ENCODE peak calls at places on chromosomes 6 and 20, in nine cellular contexts. I is fibroblast of lung, W is hepatocyte, P is K562, M is MM.1S, S is GM23248, L is endothelial cell of umbilical vein, G is GM12878, F is PC-9. V is an unnamed sample.

GRCh38 chr6:90274481-90275030 is 22.1 kb downstream of the BACH2 start:
- DNase-seq in I (no peak), W (no peak), P (no peak), M (no peak), S (no peak), L (no peak), G (no peak), F (no peak), V (peak)

GRCh38 chr6:123604067-123604466 is 32.7 kb downstream of the TRDN start:
- DNase-seq in I (no peak), W (no peak), P (no peak), M (no peak), S (no peak), L (no peak), G (no peak), F (no peak), V (no peak)

GRCh38 chr20:46746972-46747371 is 37.5 kb downstream of the SLC2A10 start:
- DNase-seq in I (peak), W (peak), P (no peak), M (no peak), S (peak), L (no peak), G (no peak), F (peak), V (no peak)

GRCh38 chr6:160457843-160458242 is 109.7 kb downstream of the SLC22A3 start:
- DNase-seq in I (no peak), W (no peak), P (no peak), M (no peak), S (no peak), L (no peak), G (no peak), F (no peak), V (no peak)

GRCh38 chr6:167951781-167952511 is 45.5 kb upstream of the KIF25 start:
- DNase-seq in I (no peak), W (no peak), P (no peak), M (no peak), S (no peak), L (no peak), G (no peak), F (no peak), V (no peak)

GRCh38 chr6:141133346-141133745 is 999.4 kb upstream of the GJE1 start:
- DNase-seq in I (no peak), W (no peak), P (no peak), M (no peak), S (no peak), L (no peak), G (no peak), F (no peak), V (no peak)

GRCh38 chr20:1524004-1524403 is 32.8 kb upstream of the SIRPB2 start:
- DNase-seq in I (no peak), W (no peak), P (no peak), M (peak), S (no peak), L (peak), G (no peak), F (no peak), V (no peak)

GRCh38 chr6:149059557-149059956 is 258.0 kb upstream of the TAB2 start:
- DNase-seq in I (peak), W (no peak), P (no peak), M (no peak), S (no peak), L (no peak), G (no peak), F (no peak), V (no peak)

GRCh38 chr6:114040871-114041270 is 69.9 kb upstream of the HDAC2 start:
- DNase-seq in I (peak), W (no peak), P (no peak), M (no peak), S (no peak), L (no peak), G (no peak), F (no peak), V (no peak)

GRCh38 chr6:39289490-39289889 is 24.7 kb downstream of the KCNK17 start:
- DNase-seq in I (no peak), W (no peak), P (no peak), M (no peak), S (no peak), L (no peak), G (no peak), F (no peak), V (no peak)

GRCh38 chr6:93176070-93176469 is 243.3 kb downstream of the EPHA7 start:
- DNase-seq in I (no peak), W (no peak), P (no peak), M (peak), S (no peak), L (no peak), G (peak), F (no peak), V (peak)

GRCh38 chr6:158083687-158084325 is 84.3 kb downstream of the SERAC1 start:
- DNase-seq in I (no peak), W (no peak), P (no peak), M (no peak), S (no peak), L (no peak), G (no peak), F (no peak), V (no peak)

GRCh38 chr6:14873781-14874446 is 372.0 kb upstream of the JARID2 start:
- DNase-seq in I (no peak), W (peak), P (no peak), M (no peak), S (no peak), L (no peak), G (no peak), F (no peak), V (peak)

GRCh38 chr6:156617376-156617775 is 159.8 kb upstream of the ARID1B start:
- DNase-seq in I (peak), W (peak), P (peak), M (no peak), S (no peak), L (peak), G (no peak), F (peak), V (no peak)

GRCh38 chr6:68240731-68241130 is 394.4 kb upstream of the ADGRB3 start:
- DNase-seq in I (peak), W (no peak), P (no peak), M (no peak), S (no peak), L (no peak), G (no peak), F (no peak), V (no peak)

GRCh38 chr6:160038479-160038878 is 69.6 kb downstream of the IGF2R start:
- DNase-seq in I (no peak), W (no peak), P (no peak), M (no peak), S (no peak), L (no peak), G (no peak), F (no peak), V (no peak)

GRCh38 chr6:128932061-128932460 is 49.1 kb downstream of the LAMA2 start:
- DNase-seq in I (peak), W (no peak), P (no peak), M (no peak), S (peak), L (no peak), G (no peak), F (no peak), V (no peak)

GRCh38 chr20:13648872-13649271 is 10.1 kb upstream of the TASP1 start:
- DNase-seq in I (no peak), W (no peak), P (no peak), M (no peak), S (no peak), L (no peak), G (no peak), F (no peak), V (no peak)

GRCh38 chr6:109793793-109794192 is 102.7 kb downstream of the FIG4 start:
- DNase-seq in I (peak), W (peak), P (peak), M (no peak), S (peak), L (peak), G (no peak), F (peak), V (no peak)

GRCh38 chr6:45718901-45719300 is 296.8 kb downstream of the CLIC5 start:
- DNase-seq in I (no peak), W (no peak), P (no peak), M (no peak), S (peak), L (no peak), G (no peak), F (no peak), V (no peak)

GRCh38 chr6:90478278-90478677 is 108.6 kb downstream of the MAP3K7 start:
- DNase-seq in I (no peak), W (peak), P (peak), M (no peak), S (no peak), L (no peak), G (no peak), F (no peak), V (peak)

GRCh38 chr20:47028487-47028886 is 133.8 kb downstream of the EYA2 start:
- DNase-seq in I (no peak), W (no peak), P (no peak), M (no peak), S (no peak), L (no peak), G (no peak), F (no peak), V (no peak)

GRCh38 chr6:56450882-56451739 is 191.6 kb downstream of the DST start:
- DNase-seq in I (peak), W (peak), P (no peak), M (no peak), S (peak), L (peak), G (no peak), F (no peak), V (no peak)

GRCh38 chr20:24672886-24673677 is 203.7 kb downstream of the SYNDIG1 start:
- DNase-seq in I (peak), W (no peak), P (no peak), M (no peak), S (peak), L (no peak), G (no peak), F (peak), V (no peak)

GRCh38 chr6:168113226-168113625 is 34.2 kb upstream of the FRMD1 start:
- DNase-seq in I (no peak), W (no peak), P (no peak), M (no peak), S (no peak), L (no peak), G (no peak), F (no peak), V (no peak)

GRCh38 chr6:95071464-95071863 is 505.9 kb upstream of the MANEA start:
- DNase-seq in I (no peak), W (no peak), P (no peak), M (no peak), S (no peak), L (no peak), G (no peak), F (no peak), V (no peak)

DNA sequence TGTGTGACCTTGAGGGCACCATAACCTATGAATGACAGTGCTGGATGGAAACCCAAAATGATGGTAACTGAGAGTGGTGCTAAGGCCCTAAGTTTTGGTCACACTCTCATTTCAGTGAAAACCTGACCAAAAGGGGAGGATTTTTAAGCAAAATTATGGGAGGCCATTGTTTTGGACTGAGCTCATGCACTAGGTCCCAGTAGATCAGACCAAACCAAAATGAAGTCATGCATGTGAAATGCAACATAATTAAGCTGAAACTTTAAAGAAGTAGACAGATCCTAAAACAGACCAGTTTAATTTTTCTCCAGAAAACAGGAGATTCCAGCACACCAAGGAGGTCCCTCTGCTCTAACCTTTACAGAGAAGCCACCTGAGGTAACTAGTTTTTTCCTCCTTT is 24.0 kb upstream of the THBS2 start:
- DNase-seq in I (no peak), W (no peak), P (no peak), M (no peak), S (peak), L (no peak), G (no peak), F (no peak), V (no peak)
- H2AFZ ChIP-seq in I (no peak), W (no peak), P (no peak), M (no peak), S (no peak), L (no peak), G (no peak), F (no peak), V (no peak)

DNA sequence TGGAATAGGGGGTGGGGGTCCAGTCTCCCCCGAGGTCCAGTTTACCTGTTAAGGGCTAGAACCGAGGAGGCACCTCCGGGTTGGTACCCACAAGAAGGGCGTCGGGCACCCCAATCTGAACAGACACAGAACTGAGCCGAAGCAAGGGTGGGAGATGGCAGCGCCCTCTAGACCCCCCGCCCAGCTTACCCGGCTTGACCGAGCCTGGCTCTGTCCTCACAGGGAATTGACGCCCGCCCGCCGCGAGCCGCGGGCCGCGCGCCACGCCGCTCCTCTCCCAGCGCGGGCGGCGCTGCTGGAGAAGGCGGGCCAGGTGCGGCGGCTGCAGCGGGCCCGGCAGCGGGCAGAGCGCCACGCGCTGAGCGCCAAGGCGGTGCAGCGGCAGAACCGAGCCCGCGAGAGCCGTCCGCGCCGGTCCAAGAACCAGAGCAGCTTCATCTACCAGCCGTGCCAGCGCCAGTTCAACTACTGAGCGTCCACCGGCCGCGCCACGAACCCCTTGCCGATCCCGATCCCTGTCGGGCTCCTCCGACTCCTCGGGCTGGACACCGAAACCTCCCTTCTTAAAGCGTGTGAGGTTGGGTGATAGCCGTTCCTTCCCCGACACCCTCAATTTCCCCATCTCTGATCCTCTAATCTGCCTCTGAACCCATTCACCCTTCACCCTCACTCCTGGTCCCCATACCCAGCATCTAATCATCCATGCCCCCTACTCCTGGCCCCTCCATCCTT is 5.9 kb downstream of the TP53INP2 start:
- DNase-seq in I (no peak), W (peak), P (no peak), M (peak), S (peak), L (peak), G (no peak), F (peak), V (peak)
- TF ChIP-seq EZH2 in I (no peak), W (no peak), P (no peak), M (no peak), S (no peak), L (no peak), G (no peak), F (no peak), V (no peak)

GRCh38 chr20:50374541-50375078 is 135.6 kb upstream of the PTPN1 start:
- DNase-seq in I (no peak), W (no peak), P (no peak), M (no peak), S (no peak), L (no peak), G (no peak), F (no peak), V (no peak)

GRCh38 chr20:50378170-50379000 is 131.8 kb upstream of the PTPN1 start:
- DNase-seq in I (no peak), W (no peak), P (no peak), M (no peak), S (no peak), L (no peak), G (no peak), F (no peak), V (no peak)

GRCh38 chr20:50376179-50376887 is 133.8 kb upstream of the PTPN1 start:
- DNase-seq in I (no peak), W (no peak), P (no peak), M (no peak), S (no peak), L (no peak), G (no peak), F (no peak), V (no peak)

GRCh38 chr20:50379049-50379990 is 130.9 kb upstream of the PTPN1 start:
- DNase-seq in I (peak), W (peak), P (no peak), M (no peak), S (peak), L (peak), G (no peak), F (no peak), V (no peak)

GRCh38 chr20:50376888-50377459 is 133.2 kb upstream of the PTPN1 start:
- DNase-seq in I (no peak), W (no peak), P (no peak), M (peak), S (no peak), L (no peak), G (no peak), F (peak), V (no peak)
- H2AFZ ChIP-seq in I (no peak), W (no peak), P (no peak), M (no peak), S (no peak), L (no peak), G (no peak), F (no peak), V (no peak)

DNA sequence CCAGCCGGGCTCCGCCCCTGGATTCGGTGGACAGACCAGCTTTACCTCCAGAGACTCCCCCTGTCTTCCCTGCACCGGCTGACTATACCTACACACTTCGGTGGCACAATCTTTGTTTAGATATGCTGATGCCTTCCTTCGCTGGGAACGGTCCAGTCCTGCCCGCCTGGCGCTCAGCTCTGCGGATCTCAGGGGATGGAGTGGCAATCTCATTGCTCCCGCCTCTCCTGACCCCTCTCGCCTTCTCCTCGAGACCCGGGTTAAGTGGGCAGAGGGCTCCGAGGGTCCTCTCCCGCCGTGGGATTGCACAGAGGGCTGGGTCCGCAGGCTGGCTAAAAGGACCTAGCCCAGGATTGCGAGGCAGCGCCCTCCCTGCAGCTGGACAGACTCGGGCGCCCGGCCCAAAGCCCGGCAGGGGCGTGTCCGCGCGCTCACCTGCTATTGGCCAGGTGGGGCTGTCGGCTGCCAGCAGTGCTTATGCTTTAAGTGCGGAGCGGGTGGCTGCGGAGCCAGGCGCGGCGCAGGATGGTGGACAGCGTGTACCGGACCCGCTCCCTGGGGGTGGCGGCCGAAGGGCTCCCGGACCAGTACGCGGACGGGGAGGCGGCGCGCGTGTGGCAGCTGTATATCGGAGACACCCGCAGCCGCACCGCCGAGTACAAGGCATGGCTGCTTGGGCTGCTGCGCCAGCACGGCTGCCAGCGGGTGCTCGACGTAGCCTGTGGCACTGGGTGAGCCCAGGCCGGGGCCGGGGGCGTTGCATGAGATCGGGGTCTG is at the start of gene GNMT:
- DNase-seq in I (no peak), W (peak), P (no peak), M (peak), S (peak), L (peak), G (no peak), F (peak), V (peak)
- TF ChIP-seq EZH2 in I (no peak), W (peak), P (no peak), M (no peak), S (no peak), L (peak), G (no peak), F (no peak), V (no peak)

GRCh38 chr6:122400121-122400450 is 634 bp downstream of the HSF2 start:
- DNase-seq in I (peak), W (no peak), P (no peak), M (no peak), S (peak), L (no peak), G (no peak), F (no peak), V (peak)
- H2AFZ ChIP-seq in I (peak), W (peak), P (peak), M (peak), S (peak), L (peak), G (peak), F (peak), V (peak)

GRCh38 chr6:108557494-108558371 is 3.0 kb upstream of the FOXO3 start:
- DNase-seq in I (peak), W (peak), P (peak), M (peak), S (peak), L (peak), G (no peak), F (no peak), V (peak)

GRCh38 chr6:108559097-108559883 is 1.4 kb upstream of the FOXO3 start:
- DNase-seq in I (peak), W (peak), P (peak), M (peak), S (peak), L (peak), G (no peak), F (peak), V (peak)

GRCh38 chr6:108556864-108557493 is 3.7 kb upstream of the FOXO3 start:
- DNase-seq in I (peak), W (peak), P (no peak), M (no peak), S (no peak), L (no peak), G (no peak), F (no peak), V (peak)

GRCh38 chr6:108559884-108560462 is 744 bp upstream of the FOXO3 start:
- DNase-seq in I (peak), W (peak), P (peak), M (peak), S (peak), L (peak), G (no peak), F (peak), V (peak)

DNA sequence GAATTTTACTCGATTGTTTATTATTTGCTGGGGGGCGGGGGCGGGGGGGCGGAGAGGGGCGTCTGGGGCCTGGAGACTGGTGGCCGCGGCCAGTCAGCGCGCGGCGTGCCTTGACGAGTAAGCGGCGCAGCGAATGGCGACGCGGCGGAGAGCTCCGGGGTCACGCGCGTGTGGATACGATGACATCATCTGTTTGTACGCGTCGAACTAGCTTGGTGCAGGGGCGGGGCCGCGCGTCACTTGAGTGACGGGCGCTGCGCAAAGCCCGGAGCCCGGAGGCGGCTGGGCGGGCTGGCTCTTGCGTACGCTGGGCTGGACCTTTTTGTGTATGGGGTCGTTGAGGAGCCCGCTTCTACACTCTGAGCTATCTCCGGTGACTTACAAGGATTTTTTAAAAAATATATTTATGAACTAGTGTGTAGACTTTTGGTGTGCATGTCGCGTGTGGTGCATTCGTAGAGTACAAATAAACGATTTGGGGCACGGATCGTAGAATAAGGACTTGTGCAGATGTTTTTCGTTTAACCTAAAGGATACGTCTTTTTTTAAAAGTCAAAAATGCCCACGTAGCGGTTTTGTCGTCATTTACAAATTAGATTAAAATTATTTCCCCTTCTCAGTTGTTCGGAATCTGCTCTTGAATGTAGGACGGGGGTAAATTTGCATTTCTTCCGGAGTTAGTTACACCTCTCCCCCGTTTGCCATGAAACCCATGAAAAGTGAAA is 2.2 kb upstream of the FOXO3 start:
- DNase-seq in I (peak), W (peak), P (peak), M (peak), S (peak), L (peak), G (peak), F (peak), V (peak)
- TF ChIP-seq EZH2 in I (no peak), W (no peak), P (no peak), M (no peak), S (no peak), L (no peak), G (peak), F (no peak), V (no peak)